ENCODE peak calls at places on chromosomes 3 and 15, in four cellular contexts. E is WTC11, H is K562, J is HepG2. D is an unnamed sample.

GRCh38 chr15:67840747-67841634 is 1.1 kb upstream of the RNU6-1 start:
- DNase-seq in E (no peak), H (no peak), J (peak; percentile 50), D (no peak)

GRCh38 chr15:95684693-95685115 is 645.8 kb upstream of the NR2F2 start:
- DNase-seq in E (no peak), H (peak; percentile 46), J (no peak), D (no peak)

GRCh38 chr3:189121088-189121487 is 50.7 kb upstream of the TPRG1 start:
- DNase-seq in E (no peak), H (no peak), J (no peak), D (no peak)

GRCh38 chr3:71211083-71211482 is 372.4 kb downstream of the FOXP1 start:
- DNase-seq in E (no peak), H (no peak), J (no peak), D (no peak)

GRCh38 chr15:66172339-66172980 is 81.1 kb downstream of the MEGF11 start:
- DNase-seq in E (peak; percentile 27), H (no peak), J (no peak), D (no peak)

GRCh38 chr3:194984624-194985023 is 286.3 kb downstream of the XXYLT1 start:
- DNase-seq in E (no peak), H (no peak), J (no peak), D (no peak)

GRCh38 chr3:14451844-14452533 is 49.6 kb downstream of the SLC6A6 start:
- DNase-seq in E (no peak), H (no peak), J (peak; percentile 76), D (peak; percentile 27)

GRCh38 chr15:79168922-79169322 is 78.3 kb upstream of the RASGRF1 start:
- DNase-seq in E (peak; percentile 57), H (no peak), J (peak; percentile 74), D (peak; percentile 53)

GRCh38 chr15:81010086-81010485 is 9.4 kb downstream of the TLNRD1 start:
- DNase-seq in E (no peak), H (no peak), J (no peak), D (no peak)

GRCh38 chr3:194487289-194488006 is 646 bp upstream of the ATP13A3 start:
- DNase-seq in E (peak; percentile 59), H (peak; percentile 54), J (no peak), D (no peak)

GRCh38 chr3:101702726-101703125 is 16.2 kb upstream of the RPL24 start:
- DNase-seq in E (no peak), H (no peak), J (no peak), D (no peak)

GRCh38 chr3:136070334-136070733 is 104.8 kb downstream of the PPP2R3A start:
- DNase-seq in E (no peak), H (no peak), J (no peak), D (no peak)

GRCh38 chr3:78794431-78794830 is 973.4 kb downstream of the ROBO1 start:
- DNase-seq in E (no peak), H (no peak), J (no peak), D (no peak)

GRCh38 chr15:69973102-69973714 is 124.5 kb downstream of the TLE3 start:
- DNase-seq in E (no peak), H (peak; percentile 16), J (peak; percentile 23), D (peak; percentile 43)

GRCh38 chr15:57752426-57752825 is 45.9 kb downstream of the POLR2M start:
- DNase-seq in E (peak; percentile 42), H (no peak), J (no peak), D (no peak)
- TF ChIP-seq ELF4 in E (no peak), H (no peak), J (no peak), D (no peak)

GRCh38 chr3:159861369-159861987 is 127.2 kb upstream of the IL12A start:
- DNase-seq in E (no peak), H (no peak), J (no peak), D (no peak)

GRCh38 chr3:159866201-159866746 is 122.4 kb upstream of the IL12A start:
- DNase-seq in E (no peak), H (no peak), J (no peak), D (no peak)

GRCh38 chr3:159860727-159861126 is 127.9 kb upstream of the IL12A start:
- DNase-seq in E (no peak), H (no peak), J (no peak), D (no peak)

GRCh38 chr3:159867372-159867771 is 121.3 kb upstream of the IL12A start:
- DNase-seq in E (no peak), H (no peak), J (no peak), D (no peak)

DNA sequence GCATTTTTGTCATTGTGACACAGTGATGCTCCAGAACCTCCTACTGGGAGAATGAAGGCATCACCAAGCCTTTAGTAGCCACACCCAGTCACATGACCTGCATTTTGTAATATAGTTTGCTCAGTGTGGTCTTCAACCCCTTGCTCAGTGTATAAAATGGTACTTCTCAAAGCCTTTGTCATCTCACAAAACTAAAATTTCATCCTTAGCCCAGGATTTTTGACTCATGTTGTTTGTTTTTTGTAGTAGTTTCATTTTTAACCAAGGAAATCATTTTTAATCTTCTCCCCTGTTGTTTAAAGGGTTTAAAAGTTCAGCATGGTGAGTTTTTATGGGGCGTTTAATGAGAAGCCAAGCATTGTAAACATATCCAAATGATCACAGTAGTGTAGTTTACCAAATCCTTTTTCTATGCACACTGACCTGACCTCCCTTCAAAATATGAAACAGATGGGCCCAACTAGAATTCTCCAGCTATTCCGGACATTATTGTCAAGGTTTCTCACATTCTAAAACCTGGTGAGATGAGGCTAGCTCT is 123.5 kb upstream of the IL12A start:
- DNase-seq in E (no peak), H (no peak), J (no peak), D (no peak)
- TF ChIP-seq ELF4 in E (no peak), H (no peak), J (no peak), D (no peak)

GRCh38 chr3:11077466-11077865 is 76.8 kb upstream of the HRH1 start:
- DNase-seq in E (no peak), H (no peak), J (no peak), D (no peak)
- TF ChIP-seq ELF4 in E (no peak), H (no peak), J (no peak), D (no peak)

GRCh38 chr3:59713971-59714370 is 664.1 kb upstream of the CFAP20DC start:
- DNase-seq in E (no peak), H (no peak), J (no peak), D (no peak)
- TF ChIP-seq ELF4 in E (no peak), H (no peak), J (no peak), D (no peak)

DNA sequence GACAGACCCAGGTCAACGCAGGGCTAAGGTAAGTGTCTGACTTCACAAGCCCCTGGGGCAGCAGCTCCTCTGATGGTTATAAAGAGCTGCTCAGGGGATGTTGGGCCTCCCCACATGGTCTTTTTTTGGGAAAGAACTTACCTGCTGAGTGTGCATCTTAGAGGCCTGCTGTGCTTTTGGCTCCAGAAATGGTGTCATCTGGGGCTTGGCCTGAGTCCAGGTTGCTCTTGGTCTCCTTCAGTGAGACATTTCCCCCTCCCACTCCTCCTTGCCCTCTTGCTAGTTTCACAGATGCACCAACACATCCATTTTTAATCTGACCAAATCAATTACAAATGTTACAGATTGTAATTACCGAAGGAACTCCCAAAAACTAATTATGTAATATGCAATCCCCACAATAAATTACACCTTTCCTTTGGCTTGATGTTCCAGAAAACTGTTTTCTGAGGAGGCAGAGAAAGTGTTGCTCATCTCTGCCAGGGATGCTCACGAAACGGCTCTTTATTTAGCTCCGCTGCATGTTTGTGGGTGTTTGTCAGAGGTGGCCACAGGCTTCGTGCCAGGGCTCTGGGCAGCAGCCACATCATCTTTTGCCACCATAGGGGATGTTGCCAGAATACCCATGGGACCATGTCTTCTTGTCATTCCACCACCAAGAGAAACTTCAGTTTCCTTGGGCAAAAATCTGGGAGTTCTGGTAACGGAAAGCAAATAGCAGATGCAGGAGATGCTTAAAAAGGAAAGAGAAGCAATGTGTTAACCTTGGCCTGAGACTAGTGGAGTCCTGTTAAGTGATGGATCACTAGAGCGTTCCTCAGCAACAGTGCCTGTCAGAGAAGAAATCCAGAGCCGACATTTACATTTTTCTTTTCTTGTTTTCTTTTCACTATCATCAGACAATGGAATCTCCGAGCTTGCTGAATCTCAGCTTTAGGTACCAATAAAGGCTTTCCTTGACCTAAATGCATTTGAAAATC is 799.9 kb downstream of the AGBL1 start:
- DNase-seq in E (no peak), H (no peak), J (no peak), D (no peak)
- TF ChIP-seq ELF4 in E (no peak), H (no peak), J (no peak), D (no peak)

DNA sequence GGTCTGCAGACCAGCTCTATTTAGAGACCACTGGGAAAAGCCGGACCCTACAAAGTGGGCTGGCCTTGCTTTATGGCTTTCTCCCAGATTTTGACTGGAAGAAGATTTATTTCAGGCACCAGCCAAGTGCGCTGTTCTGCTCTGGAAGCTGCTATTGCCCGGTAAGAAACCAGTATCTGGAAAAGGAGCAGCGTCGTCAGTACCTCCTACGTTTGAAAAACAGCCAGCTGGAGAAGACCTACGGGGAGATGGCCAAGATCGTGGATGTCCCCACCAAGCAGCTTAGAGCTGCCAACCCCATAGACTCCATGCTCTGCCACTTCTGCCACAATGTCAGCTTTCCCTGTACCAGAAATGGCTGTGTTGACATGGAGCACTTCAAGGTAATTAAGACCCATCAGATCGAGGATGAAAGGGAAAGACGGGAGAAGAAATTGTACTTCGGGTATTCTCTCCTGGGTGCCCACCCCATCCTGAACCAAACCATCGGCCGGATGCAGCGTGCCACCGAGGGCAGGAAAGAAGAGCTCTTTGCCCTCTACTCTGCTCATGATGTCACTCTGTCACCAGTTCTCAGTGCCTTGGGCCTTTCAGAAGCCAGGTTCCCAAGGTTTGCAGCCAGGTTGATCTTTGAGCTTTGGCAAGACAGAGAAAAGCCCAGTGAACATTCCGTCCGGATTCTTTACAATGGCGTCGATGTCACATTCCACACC is 60.9 kb downstream of the PXYLP1 start:
- DNase-seq in E (no peak), H (no peak), J (no peak), D (no peak)
- TF ChIP-seq ELF4 in E (no peak), H (no peak), J (no peak), D (no peak)

GRCh38 chr3:190533511-190534282 is 19.8 kb downstream of the IL1RAP start:
- DNase-seq in E (no peak), H (no peak), J (no peak), D (no peak)
- TF ChIP-seq ELF4 in E (no peak), H (no peak), J (no peak), D (no peak)

GRCh38 chr3:115190747-115191146 is 43.7 kb upstream of the ZBTB20 start:
- DNase-seq in E (no peak), H (no peak), J (no peak), D (no peak)
- TF ChIP-seq ELF4 in E (no peak), H (no peak), J (no peak), D (no peak)

GRCh38 chr15:58454950-58455401 is 23.2 kb downstream of the LIPC start:
- DNase-seq in E (no peak), H (no peak), J (peak; percentile 83), D (no peak)
- TF ChIP-seq ELF4 in E (no peak), H (no peak), J (no peak), D (no peak)